ENCODE peak calls at places on chromosomes 6 and 20, in eight cellular contexts. W, V, F, D, C, T, R and S are unnamed samples.

GRCh38 chr20:50295762-50296449 is 105.3 kb downstream of the CEBPB start:
- DNase-seq in W (no peak), V (no peak), F (no peak), D (no peak), C (no peak), T (peak), R (no peak), S (no peak)

GRCh38 chr6:85419046-85419759 is 30.7 kb upstream of the NT5E start:
- DNase-seq in W (no peak), V (no peak), F (no peak), D (no peak), C (no peak), T (no peak), R (no peak), S (no peak)

GRCh38 chr6:113636357-113636824 is 220.8 kb upstream of the MARCKS start:
- DNase-seq in W (no peak), V (no peak), F (no peak), D (no peak), C (no peak), T (no peak), R (no peak), S (no peak)

GRCh38 chr6:158002951-158003853 is 21.5 kb downstream of the SYNJ2 start:
- DNase-seq in W (peak), V (no peak), F (peak), D (no peak), C (no peak), T (peak), R (peak), S (peak)

GRCh38 chr6:32692019-32692418 is 25.6 kb upstream of the HLA-DQB1 start:
- DNase-seq in W (no peak), V (no peak), F (peak), D (peak), C (peak), T (no peak), R (no peak), S (no peak)

GRCh38 chr6:38012573-38012972 is 193.0 kb downstream of the ZFAND3 start:
- DNase-seq in W (peak), V (no peak), F (no peak), D (peak), C (peak), T (no peak), R (peak), S (no peak)

GRCh38 chr6:31736026-31736767 is at the start of gene CLIC1:
- DNase-seq in W (peak), V (peak), F (peak), D (peak), C (peak), T (peak), R (peak), S (peak)

GRCh38 chr6:17291778-17292177 is 10.6 kb downstream of the RBM24 start:
- DNase-seq in W (peak), V (no peak), F (no peak), D (no peak), C (no peak), T (no peak), R (no peak), S (no peak)

GRCh38 chr6:149202967-149203366 is 114.5 kb upstream of the TAB2 start:
- DNase-seq in W (no peak), V (no peak), F (no peak), D (no peak), C (no peak), T (no peak), R (no peak), S (no peak)

GRCh38 chr6:31210119-31210518 is 39.6 kb upstream of the POU5F1 start:
- DNase-seq in W (no peak), V (no peak), F (no peak), D (no peak), C (no peak), T (no peak), R (no peak), S (no peak)

GRCh38 chr20:44714701-44715494 is at the start of gene CCN5:
- DNase-seq in W (peak), V (peak), F (peak), D (no peak), C (no peak), T (peak), R (peak), S (peak)

GRCh38 chr6:110990835-110991576 is 9.2 kb downstream of the RPF2 start:
- DNase-seq in W (no peak), V (no peak), F (no peak), D (peak), C (no peak), T (no peak), R (no peak), S (no peak)

GRCh38 chr20:7673841-7674240 is 266.4 kb downstream of the HAO1 start:
- DNase-seq in W (peak), V (no peak), F (no peak), D (no peak), C (no peak), T (no peak), R (peak), S (no peak)

GRCh38 chr6:85551264-85551663 is 42.4 kb downstream of the SNX14 start:
- DNase-seq in W (no peak), V (no peak), F (no peak), D (no peak), C (no peak), T (no peak), R (no peak), S (no peak)

GRCh38 chr6:142943746-142944125 is 1.2 kb downstream of the HIVEP2 start:
- DNase-seq in W (peak), V (no peak), F (peak), D (no peak), C (peak), T (peak), R (peak), S (no peak)

GRCh38 chr20:10090588-10091166 is 55.9 kb downstream of the ANKEF1 start:
- DNase-seq in W (peak), V (no peak), F (peak), D (peak), C (peak), T (no peak), R (peak), S (no peak)

GRCh38 chr6:13511913-13512717 is 24.7 kb upstream of the GFOD1 start:
- DNase-seq in W (peak), V (no peak), F (peak), D (no peak), C (no peak), T (no peak), R (peak), S (no peak)

GRCh38 chr20:38985060-38985459 is 22.9 kb downstream of the DHX35 start:
- DNase-seq in W (peak), V (no peak), F (no peak), D (no peak), C (no peak), T (no peak), R (peak), S (no peak)

GRCh38 chr20:37627767-37628130 is 66.1 kb upstream of the CTNNBL1 start:
- DNase-seq in W (no peak), V (no peak), F (no peak), D (no peak), C (no peak), T (no peak), R (no peak), S (no peak)

GRCh38 chr6:170129691-170130171 is 161.1 kb downstream of the DLL1 start:
- DNase-seq in W (no peak), V (peak), F (peak), D (no peak), C (no peak), T (peak), R (no peak), S (no peak)

GRCh38 chr6:149840345-149841075 is 23.6 kb downstream of the LRP11 start:
- DNase-seq in W (peak), V (peak), F (peak), D (peak), C (peak), T (no peak), R (peak), S (peak)

GRCh38 chr20:64038579-64039292 is 2.8 kb downstream of the C20orf204 start:
- DNase-seq in W (peak), V (peak), F (peak), D (peak), C (peak), T (peak), R (peak), S (no peak)

GRCh38 chr6:22219916-22220315 is 76.9 kb downstream of the PRL start:
- DNase-seq in W (peak), V (no peak), F (no peak), D (no peak), C (no peak), T (no peak), R (no peak), S (no peak)

GRCh38 chr6:47737406-47737805 is 39.0 kb downstream of the ADGRF4 start:
- DNase-seq in W (no peak), V (no peak), F (no peak), D (no peak), C (no peak), T (no peak), R (peak), S (no peak)

GRCh38 chr20:57330998-57331397 is 1.4 kb downstream of the SPO11 start:
- DNase-seq in W (peak), V (no peak), F (no peak), D (no peak), C (no peak), T (no peak), R (peak), S (no peak)

GRCh38 chr20:308427-309038 is 11.2 kb downstream of the ZCCHC3 start:
- DNase-seq in W (no peak), V (no peak), F (no peak), D (no peak), C (no peak), T (no peak), R (no peak), S (no peak)

GRCh38 chr20:310645-311044 is 13.3 kb downstream of the ZCCHC3 start:
- DNase-seq in W (no peak), V (no peak), F (no peak), D (no peak), C (no peak), T (no peak), R (no peak), S (no peak)

GRCh38 chr20:309306-309840 is 12.0 kb downstream of the ZCCHC3 start:
- DNase-seq in W (peak), V (no peak), F (no peak), D (no peak), C (no peak), T (no peak), R (peak), S (no peak)

GRCh38 chr20:311603-312002 is 13.7 kb upstream of the SOX12 start:
- DNase-seq in W (no peak), V (no peak), F (no peak), D (no peak), C (no peak), T (no peak), R (peak), S (no peak)

GRCh38 chr20:309841-310644 is 12.7 kb downstream of the ZCCHC3 start:
- DNase-seq in W (peak), V (peak), F (peak), D (peak), C (peak), T (peak), R (peak), S (peak)
- TF ChIP-seq CTCF in W (no peak), V (no peak), F (no peak), D (no peak), C (no peak), T (no peak), R (no peak), S (no peak)

GRCh38 chr20:62707981-62708521 is 585 bp upstream of the NTSR1 start:
- DNase-seq in W (no peak), V (no peak), F (no peak), D (peak), C (peak), T (no peak), R (no peak), S (no peak)
- TF ChIP-seq CTCF in W (no peak), V (no peak), F (peak), D (peak), C (peak), T (no peak), R (peak), S (no peak)

GRCh38 chr6:20873425-20874190 is 339.4 kb downstream of the CDKAL1 start:
- DNase-seq in W (peak), V (no peak), F (no peak), D (peak), C (no peak), T (no peak), R (peak), S (no peak)
- TF ChIP-seq CTCF in W (no peak), V (no peak), F (no peak), D (peak), C (no peak), T (no peak), R (peak), S (no peak)

GRCh38 chr20:48578397-48579098 is 249.3 kb downstream of the PREX1 start:
- DNase-seq in W (no peak), V (peak), F (no peak), D (no peak), C (no peak), T (no peak), R (no peak), S (no peak)
- TF ChIP-seq CTCF in W (no peak), V (no peak), F (no peak), D (peak), C (no peak), T (no peak), R (no peak), S (no peak)

GRCh38 chr6:96761794-96762193 is 75.5 kb downstream of the GPR63 start:
- DNase-seq in W (no peak), V (no peak), F (no peak), D (no peak), C (no peak), T (no peak), R (no peak), S (no peak)

GRCh38 chr6:96762599-96762998 is 74.7 kb downstream of the GPR63 start:
- DNase-seq in W (no peak), V (no peak), F (no peak), D (no peak), C (no peak), T (no peak), R (no peak), S (no peak)

GRCh38 chr6:96755096-96755495 is 82.2 kb downstream of the GPR63 start:
- DNase-seq in W (no peak), V (no peak), F (no peak), D (no peak), C (no peak), T (no peak), R (no peak), S (no peak)

DNA sequence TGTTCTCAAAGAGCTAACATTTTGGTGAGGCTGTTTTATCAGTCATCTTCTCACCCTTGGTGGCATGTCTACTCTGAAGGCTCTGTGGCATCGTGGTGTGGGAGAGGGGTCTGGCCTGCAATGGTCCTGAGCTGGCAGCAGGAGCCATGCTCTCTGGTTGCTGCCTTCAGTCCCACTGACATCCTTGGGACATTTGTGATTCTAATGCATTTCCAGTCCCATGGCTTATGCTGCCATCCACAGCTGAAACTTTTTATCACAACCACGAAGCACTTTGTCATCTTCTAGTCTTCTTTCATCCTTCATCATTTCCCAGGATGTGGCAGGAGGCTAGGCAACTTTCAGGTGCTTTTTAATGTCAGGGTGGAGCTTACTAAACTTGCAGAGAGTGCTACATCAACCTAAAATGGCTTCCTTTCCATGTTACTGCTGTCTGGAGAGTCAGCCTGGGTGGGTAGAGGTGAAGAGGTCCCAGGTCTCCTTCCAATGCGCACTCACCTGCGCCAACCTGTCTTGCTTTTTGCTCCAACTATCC is 77.1 kb downstream of the GPR63 start:
- DNase-seq in W (no peak), V (no peak), F (no peak), D (peak), C (no peak), T (no peak), R (no peak), S (no peak)
- TF ChIP-seq CTCF in W (no peak), V (no peak), F (no peak), D (peak), C (no peak), T (no peak), R (no peak), S (no peak)

DNA sequence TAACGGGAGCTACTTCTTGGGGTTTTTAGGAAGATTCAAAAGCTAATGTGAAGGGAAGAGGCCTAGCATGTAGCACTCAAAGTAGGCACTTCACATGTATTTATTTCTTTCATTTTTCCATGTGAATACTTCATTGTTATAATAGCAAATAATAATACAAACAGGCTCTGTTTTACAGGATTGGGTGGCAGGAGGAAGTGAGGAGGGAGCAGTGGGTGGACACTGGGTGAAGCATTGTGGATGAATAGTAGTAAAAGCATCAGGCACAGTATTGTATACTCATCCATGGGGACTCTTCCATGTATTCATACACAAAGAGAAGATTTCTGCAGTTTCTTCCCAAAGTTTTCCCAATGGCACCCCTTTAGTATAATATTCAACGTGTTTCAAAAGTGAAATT is 38.4 kb upstream of the SNRPB2 start:
- DNase-seq in W (no peak), V (no peak), F (no peak), D (no peak), C (no peak), T (no peak), R (no peak), S (no peak)
- TF ChIP-seq CTCF in W (no peak), V (no peak), F (no peak), D (no peak), C (no peak), T (no peak), R (no peak), S (no peak)

GRCh38 chr6:136654086-136654485 is 103.9 kb upstream of the MAP7 start:
- DNase-seq in W (no peak), V (no peak), F (no peak), D (no peak), C (no peak), T (no peak), R (no peak), S (no peak)
- TF ChIP-seq CTCF in W (no peak), V (no peak), F (no peak), D (no peak), C (no peak), T (no peak), R (peak), S (no peak)

DNA sequence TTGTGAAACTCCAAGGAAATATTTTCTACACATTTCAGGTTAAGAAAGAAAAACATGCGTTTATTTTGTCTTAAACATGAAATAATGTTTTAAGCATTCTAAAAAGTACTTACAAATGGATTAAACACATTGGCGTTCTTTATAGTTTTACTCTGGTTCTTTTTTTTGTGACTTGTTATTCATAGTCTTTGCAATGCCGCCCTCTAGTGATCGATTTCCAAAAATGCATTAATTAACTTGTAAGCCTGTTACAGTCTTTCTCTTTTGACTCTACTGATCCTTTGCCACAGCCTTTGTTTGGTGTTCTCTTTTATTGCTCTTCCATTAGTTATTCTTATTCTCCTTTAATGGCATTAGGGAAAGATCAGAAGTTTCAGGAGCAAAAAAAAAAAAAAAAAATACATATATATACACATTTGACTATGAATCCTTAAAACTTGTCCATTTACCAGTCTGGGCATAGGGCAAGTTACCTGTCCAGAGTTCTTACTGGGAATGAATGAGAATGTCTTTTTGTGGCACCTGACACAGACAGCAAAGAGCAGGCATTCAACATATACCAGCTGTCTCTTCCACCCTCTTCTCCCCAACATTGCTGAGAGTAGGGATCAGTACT is 59.9 kb downstream of the MACROD2 start:
- DNase-seq in W (peak), V (no peak), F (no peak), D (no peak), C (peak), T (no peak), R (peak), S (no peak)
- TF ChIP-seq CTCF in W (peak), V (peak), F (peak), D (peak), C (peak), T (no peak), R (peak), S (peak)